ENCODE peak calls at places on chromosomes 16 and 17, in six cellular contexts. R is naive B cell, W is gastrocnemius medialis, V is T-helper 1 cell, M is neural progenitor cell, P is uterus. X is an unnamed sample.

GRCh38 chr17:77282524-77283515 is 142.1 kb downstream of the SEC14L1 start:
- DNase-seq in W (no peak), P (no peak), V (no peak), M (peak; percentile 46), R (no peak), X (peak; percentile 36)

GRCh38 chr17:19744922-19745757 is 3.0 kb downstream of the ALDH3A1 start:
- DNase-seq in R (peak; percentile 66), P (peak; percentile 92), M (peak; percentile 95), W (peak; percentile 71), V (peak; percentile 66), X (peak; percentile 62)

GRCh38 chr17:1882836-1883235 is 53.0 kb downstream of the RPA1 start:
- DNase-seq in W (no peak), P (no peak), M (peak; percentile 66), R (peak; percentile 24), V (no peak), X (peak; percentile 41)

GRCh38 chr17:76152580-76152979 is 11.5 kb upstream of the FOXJ1 start:
- DNase-seq in P (no peak), W (no peak), R (no peak), M (no peak), V (no peak), X (no peak)

GRCh38 chr16:80591071-80591935 is 50.5 kb downstream of the DYNLRB2 start:
- DNase-seq in R (no peak), V (no peak), P (no peak), W (no peak), M (no peak), X (no peak)

GRCh38 chr17:36847293-36847645 is 90.0 kb upstream of the LHX1 start:
- DNase-seq in W (no peak), V (no peak), R (no peak), P (no peak), M (no peak), X (no peak)

GRCh38 chr16:82192665-82193064 is 22.6 kb upstream of the MPHOSPH6 start:
- DNase-seq in W (no peak), M (no peak), R (no peak), P (no peak), V (no peak), X (peak; percentile 87)

GRCh38 chr16:29675811-29676643 is 3.0 kb upstream of the QPRT start:
- DNase-seq in P (no peak), R (no peak), V (no peak), M (peak; percentile 70), W (no peak), X (peak; percentile 42)

GRCh38 chr17:65864409-65864808 is 303.0 kb upstream of the AXIN2 start:
- DNase-seq in M (no peak), W (no peak), R (no peak), V (no peak), P (no peak), X (no peak)

X was measured in iris pigment epithelial cell.